ENCODE peak calls at places on chromosomes 4 and X, in five cellular contexts. F is HEK293T, E is GOT3, K is LoVo, W is heart left ventricle. O is an unnamed sample.

GRCh38 chrX:39445336-39445735 is 644.1 kb downstream of the MID1IP1 start:
- DNase-seq in F (peak), W (no peak), E (no peak), K (no peak), O (no peak)

GRCh38 chr4:8077181-8078108 is 81.2 kb downstream of the ABLIM2 start:
- DNase-seq in E (no peak), W (no peak), F (no peak), K (no peak), O (peak)

GRCh38 chr4:107050525-107051135 is 14.5 kb upstream of the DKK2 start:
- DNase-seq in F (peak), W (no peak), K (peak), E (no peak), O (no peak)

GRCh38 chrX:47169273-47169672 is 24.3 kb downstream of the RBM10 start:
- DNase-seq in W (no peak), K (no peak), F (no peak), E (no peak), O (no peak)

GRCh38 chr4:24160358-24160757 is 270.5 kb upstream of the PPARGC1A start:
- DNase-seq in E (no peak), F (no peak), K (no peak), W (peak), O (no peak)

GRCh38 chr4:183241771-183242170 is 78.3 kb downstream of the CLDN22 start:
- DNase-seq in E (no peak), W (no peak), F (no peak), K (no peak), O (no peak)

GRCh38 chrX:275967-276587 is 5.1 kb upstream of the PLCXD1 start:
- DNase-seq in W (peak), F (peak), E (no peak), K (peak), O (peak)

GRCh38 chr4:127143460-127144190 is 489.1 kb upstream of the INTU start:
- DNase-seq in E (no peak), F (no peak), W (no peak), K (no peak), O (no peak)

GRCh38 chr4:153116801-153117200 is 87.4 kb upstream of the TRIM2 start:
- DNase-seq in W (no peak), F (no peak), E (no peak), K (no peak), O (no peak)

GRCh38 chr4:1512738-1513660 is 106.8 kb upstream of the NKX1-1 start:
- DNase-seq in W (no peak), F (peak), K (peak), E (no peak), O (peak)

GRCh38 chrX:46912673-46913491 is 661 bp downstream of the JADE3 start:
- DNase-seq in W (peak), F (peak), E (no peak), K (peak), O (peak)

GRCh38 chr4:21507439-21507838 is 441.1 kb downstream of the KCNIP4 start:
- DNase-seq in F (peak), W (no peak), E (no peak), K (peak), O (no peak)

GRCh38 chrX:45788315-45788714 is 587.6 kb upstream of the DIPK2B start:
- DNase-seq in F (no peak), W (no peak), K (no peak), E (no peak), O (no peak)

GRCh38 chr4:183698909-183699308 is 39.8 kb downstream of the TRAPPC11 start:
- DNase-seq in W (no peak), F (no peak), K (no peak), E (no peak), O (no peak)

GRCh38 chr4:169010125-169011023 is at the start of gene CBR4:
- DNase-seq in W (peak), K (peak), E (peak), F (peak), O (peak)

GRCh38 chr4:120085705-120086104 is 19.1 kb upstream of the MAD2L1 start:
- DNase-seq in F (no peak), K (no peak), E (no peak), W (no peak), O (no peak)

GRCh38 chr4:105135746-105136145 is 10.9 kb upstream of the TET2 start:
- DNase-seq in E (no peak), K (no peak), F (no peak), W (no peak), O (no peak)

GRCh38 chr4:115548123-115548522 is 434.7 kb upstream of the NDST4 start:
- DNase-seq in F (no peak), W (no peak), E (no peak), K (no peak), O (no peak)

GRCh38 chrX:47166126-47166525 is 21.1 kb downstream of the RBM10 start:
- DNase-seq in F (no peak), E (no peak), W (no peak), K (no peak), O (no peak)

GRCh38 chr4:185276036-185276435 is 66.6 kb downstream of the SNX25 start:
- DNase-seq in F (no peak), W (no peak), K (peak), E (no peak), O (no peak)

GRCh38 chrX:25596881-25597280 is 541.3 kb upstream of the MAGEB18 start:
- DNase-seq in E (no peak), W (no peak), K (no peak), F (no peak), O (no peak)

GRCh38 chr4:41692717-41693345 is 55.7 kb downstream of the PHOX2B start:
- DNase-seq in F (peak), K (peak), E (peak), W (peak), O (peak)

GRCh38 chr4:183563874-183564273 is 59.0 kb downstream of the ING2 start:
- DNase-seq in K (peak), W (no peak), F (no peak), E (no peak), O (no peak)

GRCh38 chr4:172045981-172046380 is 232.8 kb downstream of the GALNTL6 start:
- DNase-seq in W (no peak), E (no peak), F (no peak), K (no peak), O (no peak)

GRCh38 chr4:99518883-99519282 is 8.1 kb downstream of the C4orf17 start:
- DNase-seq in K (no peak), E (no peak), F (no peak), W (no peak), O (no peak)

GRCh38 chrX:23901805-23902204 is 5.9 kb downstream of the APOO start:
- DNase-seq in E (no peak), F (peak), K (peak), W (peak), O (no peak)

GRCh38 chr4:40909363-40909876 is 159.7 kb downstream of the NSUN7 start:
- DNase-seq in K (peak), F (no peak), E (no peak), W (no peak), O (no peak)

GRCh38 chrX:153969125-153969903 is 2.3 kb downstream of the HCFC1 start:
- DNase-seq in F (no peak), W (no peak), K (no peak), E (no peak), O (no peak)

GRCh38 chr4:15654556-15655222 is 468 bp downstream of the FBXL5 start:
- DNase-seq in K (peak), W (peak), F (peak), E (no peak), O (peak)

GRCh38 chrX:38260231-38260630 is 39.6 kb upstream of the SRPX start:
- DNase-seq in F (peak), E (no peak), W (no peak), K (no peak), O (no peak)

GRCh38 chrX:71366674-71367256 is 608 bp downstream of the TAF1 start:
- DNase-seq in W (peak), E (no peak), F (peak), K (no peak), O (peak)

GRCh38 chr4:153119626-153120025 is 84.6 kb upstream of the TRIM2 start:
- DNase-seq in F (no peak), E (no peak), K (no peak), W (no peak), O (no peak)

O was measured in psoas muscle.